ENCODE peak calls at places on chromosomes 2 and 18, in four cellular contexts. I, S, F and K are unnamed samples.

GRCh38 chr2:218406209-218406948 is 6.7 kb downstream of the CTDSP1 start:
- DNase-seq in I (peak; percentile 77), S (peak; percentile 97), F (peak; percentile 100), K (peak; percentile 89)

GRCh38 chr18:58668897-58669296 is 2.4 kb upstream of the MALT1 start:
- DNase-seq in I (peak; percentile 80), S (peak; percentile 77), F (no peak), K (peak; percentile 11)

GRCh38 chr2:209688388-209688787 is 83.2 kb upstream of the UNC80 start:
- DNase-seq in I (no peak), S (peak; percentile 66), F (no peak), K (no peak)

GRCh38 chr2:237254911-237255578 is 158.9 kb downstream of the COL6A3 start:
- DNase-seq in I (peak; percentile 95), S (peak; percentile 48), F (no peak), K (peak; percentile 89)

GRCh38 chr2:217182996-217183395 is 323.1 kb upstream of the TNP1 start:
- DNase-seq in I (no peak), S (no peak), F (no peak), K (no peak)

GRCh38 chr18:37364237-37364636 is 201.4 kb downstream of the CELF4 start:
- DNase-seq in I (no peak), S (no peak), F (peak; percentile 84), K (no peak)

GRCh38 chr2:102892693-102893290 is 131.0 kb downstream of the TMEM182 start:
- DNase-seq in I (no peak), S (no peak), F (no peak), K (no peak)

GRCh38 chr2:11387100-11387390 is 42.6 kb upstream of the ROCK2 start:
- DNase-seq in I (no peak), S (no peak), F (no peak), K (no peak)

GRCh38 chr2:129923265-129924141 is 56.0 kb upstream of the RAB6C start:
- DNase-seq in I (peak; percentile 13), S (peak; percentile 46), F (no peak), K (peak; percentile 55)

GRCh38 chr2:68734688-68735525 is at the start of gene ARHGAP25:
- DNase-seq in I (no peak), S (peak; percentile 37), F (no peak), K (no peak)

GRCh38 chr18:69469444-69469919 is 68.8 kb downstream of the DOK6 start:
- DNase-seq in I (no peak), S (no peak), F (peak; percentile 64), K (no peak)

GRCh38 chr2:33321236-33321731 is 155.2 kb upstream of the RASGRP3 start:
- DNase-seq in I (peak; percentile 80), S (peak; percentile 19), F (no peak), K (peak; percentile 37)

GRCh38 chr2:27707462-27708256 is 44.0 kb downstream of the SLC4A1AP start:
- DNase-seq in I (no peak), S (no peak), F (no peak), K (no peak)

GRCh38 chr2:144370937-144371584 is 148.9 kb downstream of the ZEB2 start:
- DNase-seq in I (peak; percentile 86), S (no peak), F (no peak), K (no peak)

GRCh38 chr2:71700041-71700879 is 246.9 kb downstream of the DYSF start:
- DNase-seq in I (no peak), S (no peak), F (peak; percentile 45), K (no peak)

GRCh38 chr2:101478561-101479001 is 3.7 kb upstream of the RFX8 start:
- DNase-seq in I (peak; percentile 59), S (no peak), F (no peak), K (no peak)

GRCh38 chr2:233089851-233090250 is 29.7 kb downstream of the INPP5D start:
- DNase-seq in I (no peak), S (no peak), F (peak; percentile 59), K (no peak)

GRCh38 chr2:64462940-64463339 is 9.0 kb downstream of the LGALSL start:
- DNase-seq in I (no peak), S (peak; percentile 57), F (no peak), K (no peak)

GRCh38 chr2:200077210-200077650 is 121.8 kb downstream of the MAIP1 start:
- DNase-seq in I (peak; percentile 72), S (peak; percentile 82), F (no peak), K (peak; percentile 70)

GRCh38 chr2:127115471-127116199 is 8.7 kb upstream of the BIN1 start:
- DNase-seq in I (no peak), S (no peak), F (peak; percentile 4), K (no peak)

GRCh38 chr18:60981651-60982050 is 351.6 kb upstream of the CDH20 start:
- DNase-seq in I (peak; percentile 36), S (no peak), F (no peak), K (no peak)

GRCh38 chr2:133333189-133333588 is 235.1 kb downstream of the NCKAP5 start:
- DNase-seq in I (peak; percentile 18), S (peak; percentile 12), F (no peak), K (peak; percentile 14)

GRCh38 chr18:76493213-76494107 is 1.6 kb downstream of the ZNF516 start:
- DNase-seq in I (peak; percentile 46), S (peak; percentile 50), F (no peak), K (peak; percentile 40)

GRCh38 chr18:36095936-36096519 is 28.7 kb upstream of the RPRD1A start:
- DNase-seq in I (peak; percentile 56), S (peak; percentile 77), F (no peak), K (peak; percentile 11)

GRCh38 chr2:156901373-156902031 is 356.0 kb upstream of the GALNT5 start:
- DNase-seq in I (peak; percentile 45), S (peak; percentile 27), F (no peak), K (peak; percentile 67)

GRCh38 chr2:101609434-101609833 is 88.1 kb upstream of the MAP4K4 start:
- DNase-seq in I (no peak), S (no peak), F (no peak), K (no peak)

GRCh38 chr2:223954401-223954800 is 2.9 kb upstream of the MRPL44 start:
- DNase-seq in I (peak; percentile 80), S (peak; percentile 72), F (no peak), K (peak; percentile 94)

GRCh38 chr2:201856561-201856960 is 50.2 kb downstream of the CDK15 start:
- DNase-seq in I (no peak), S (no peak), F (no peak), K (no peak)

GRCh38 chr2:146734042-146734715 is 1110.7 kb upstream of the ACVR2A start:
- DNase-seq in I (peak; percentile 24), S (peak; percentile 60), F (no peak), K (peak; percentile 47)

DNA sequence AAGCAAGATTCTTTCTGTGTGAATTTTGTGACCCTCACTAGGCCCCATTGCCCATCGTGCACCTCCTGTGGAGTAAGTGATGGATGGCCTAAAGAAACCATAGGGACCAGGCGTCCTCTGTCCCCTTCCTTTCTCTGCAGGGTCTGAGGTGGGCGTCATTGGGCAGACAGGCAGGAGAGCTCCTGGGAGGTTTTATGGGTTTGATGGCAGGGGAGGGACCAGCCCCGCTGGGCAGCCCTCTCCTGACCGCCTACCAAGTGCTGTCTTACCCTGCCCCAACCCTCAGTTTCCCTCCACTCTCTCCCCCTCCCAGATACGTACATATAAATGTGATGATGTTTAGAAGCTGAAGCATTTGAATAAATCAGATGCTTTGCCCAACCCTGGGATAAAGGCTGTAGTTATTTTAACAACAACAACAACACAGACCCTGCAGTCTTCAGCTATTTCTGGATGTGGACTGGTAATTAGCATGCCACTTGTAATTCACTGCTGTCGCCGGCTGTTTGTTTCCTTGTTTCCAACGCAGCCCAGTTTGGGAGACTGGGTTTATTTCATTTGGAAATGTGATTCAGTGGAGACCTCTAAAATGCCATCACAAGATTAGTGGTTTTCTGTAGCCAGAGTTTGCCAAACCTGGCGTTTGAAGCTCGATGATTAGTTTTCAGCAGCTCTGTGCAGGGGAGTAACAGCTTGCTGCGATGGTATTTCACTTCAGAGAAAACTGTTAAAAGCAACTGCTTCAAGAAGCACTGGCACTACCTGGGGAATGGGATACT is 83.3 kb downstream of the LDLRAD4 start:
- DNase-seq in I (no peak), S (no peak), F (no peak), K (no peak)
- H3K4me3 ChIP-seq in I (no peak overlapping the region), S (no peak overlapping the region), F (no peak overlapping the region), K (no peak overlapping the region)

GRCh38 chr2:96914332-96914731 is 44.5 kb upstream of the SEMA4C start:
- DNase-seq in I (no peak), S (peak; percentile 69), F (no peak), K (no peak)
- H3K4me3 ChIP-seq in I (no peak overlapping the region), S (no peak overlapping the region), F (no peak overlapping the region), K (no peak overlapping the region)

GRCh38 chr2:187552959-187553681 is 1.1 kb downstream of the TFPI start:
- DNase-seq in I (peak; percentile 77), S (peak; percentile 76), F (no peak), K (peak; percentile 68)
- H3K4me3 ChIP-seq in I (peak overlapping the region; percentile 90), S (no peak overlapping the region), F (peak overlapping the region; percentile 71), K (peak overlapping the region; percentile 71)

GRCh38 chr2:177101930-177102329 is 110.7 kb upstream of the HNRNPA3 start:
- DNase-seq in I (no peak), S (no peak), F (no peak), K (no peak)
- H3K4me3 ChIP-seq in I (no peak overlapping the region), S (no peak overlapping the region), F (no peak overlapping the region), K (no peak overlapping the region)

DNA sequence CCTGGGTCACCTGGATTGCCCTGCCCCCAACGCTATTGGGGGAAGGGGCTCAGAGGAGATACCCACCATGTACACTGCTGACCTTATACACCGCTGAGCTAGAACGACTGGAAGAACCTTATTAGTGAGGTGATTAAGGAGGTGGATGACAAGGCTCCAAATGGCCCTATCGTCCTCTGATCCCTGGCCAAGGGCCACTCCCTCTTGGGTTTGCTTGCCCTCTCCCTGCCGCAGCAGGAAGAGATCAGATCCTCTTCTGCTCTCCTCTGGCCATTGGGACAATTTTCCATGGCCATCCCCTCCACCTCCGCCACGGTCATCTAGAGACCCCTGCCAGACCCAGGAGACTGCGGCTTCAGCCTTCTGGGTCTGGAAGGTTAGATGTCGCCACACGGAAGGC is 1.2 kb downstream of the ZNF514 start:
- DNase-seq in I (no peak), S (no peak), F (peak; percentile 39), K (no peak)
- H3K4me3 ChIP-seq in I (peak overlapping the region; percentile 86), S (peak overlapping the region; percentile 74), F (peak overlapping the region; percentile 83), K (peak overlapping the region; percentile 74)

GRCh38 chr2:231321556-231322334 is 73.8 kb upstream of the B3GNT7 start:
- DNase-seq in I (no peak), S (no peak), F (no peak), K (no peak)
- H3K4me3 ChIP-seq in I (no peak overlapping the region), S (no peak overlapping the region), F (no peak overlapping the region), K (no peak overlapping the region)